ENCODE peak calls at places on chromosomes 4 and X, in ten cellular contexts. U is DND-41, J is GM20000, F is cardiac fibroblast, I is endothelial cell, S is mammary epithelial cell, K is tibial nerve, P is foreskin fibroblast, A is A549, X is neural progenitor cell. Y is an unnamed sample.

GRCh38 chrX:56729152-56729557 is at the start of gene NBDY:
- DNase-seq in U (peak; percentile 63), J (peak; percentile 10), F (peak; percentile 50), I (peak; percentile 18), S (peak; percentile 60), K (no peak), P (peak; percentile 21), A (peak; percentile 26), X (peak; percentile 62), Y (peak; percentile 64)

GRCh38 chr4:10033191-10033881 is 12.0 kb upstream of the SLC2A9 start:
- DNase-seq in U (no peak), J (no peak), F (peak; percentile 66), I (peak; percentile 18), S (no peak), K (no peak), P (peak; percentile 47), A (no peak), X (no peak), Y (no peak)

GRCh38 chr4:151242305-151242704 is 34.7 kb upstream of the PRSS48 start:
- DNase-seq in U (no peak), J (no peak), F (no peak), I (no peak), S (no peak), K (no peak), P (no peak), A (no peak), X (no peak), Y (no peak)

GRCh38 chrX:1676866-1677265 is 62.0 kb downstream of the ASMT start:
- DNase-seq in U (no peak), J (no peak), F (no peak), I (no peak), S (no peak), K (no peak), P (no peak), A (no peak), X (no peak), Y (no peak)

GRCh38 chrX:10656214-10656613 is 35.8 kb upstream of the MID1 start:
- DNase-seq in U (no peak), J (no peak), F (no peak), I (no peak), S (no peak), K (no peak), P (no peak), A (no peak), X (no peak), Y (no peak)

GRCh38 chrX:108312938-108313337 is 125.3 kb downstream of the COL4A6 start:
- DNase-seq in U (no peak), J (no peak), F (peak; percentile 54), I (no peak), S (peak; percentile 83), K (no peak), P (peak; percentile 64), A (peak; percentile 20), X (peak; percentile 29), Y (no peak)

GRCh38 chrX:9535101-9535500 is 70.2 kb downstream of the TBL1X start:
- DNase-seq in U (peak; percentile 9), J (no peak), F (no peak), I (no peak), S (no peak), K (no peak), P (no peak), A (no peak), X (no peak), Y (no peak)

GRCh38 chrX:106903856-106904528 is 851 bp upstream of the RIPPLY1 start:
- DNase-seq in U (no peak), J (no peak), F (no peak), I (no peak), S (no peak), K (no peak), P (no peak), A (no peak), X (no peak), Y (no peak)

GRCh38 chr4:160826339-160826679 is 1337.5 kb downstream of the FSTL5 start:
- DNase-seq in U (no peak), J (no peak), F (no peak), I (no peak), S (no peak), K (no peak), P (no peak), A (no peak), X (no peak), Y (no peak)

GRCh38 chr4:110515676-110516075 is 39.7 kb downstream of the ENPEP start:
- DNase-seq in U (peak; percentile 58), J (no peak), F (no peak), I (no peak), S (peak; percentile 42), K (no peak), P (no peak), A (no peak), X (no peak), Y (no peak)

GRCh38 chr4:155371432-155372043 is 5.2 kb downstream of the MAP9 start:
- DNase-seq in U (no peak), J (no peak), F (peak; percentile 58), I (no peak), S (peak; percentile 5), K (no peak), P (no peak), A (no peak), X (peak; percentile 35), Y (no peak)

GRCh38 chrX:39654183-39654925 is 443.4 kb downstream of the BCOR start:
- DNase-seq in U (no peak), J (no peak), F (no peak), I (no peak), S (no peak), K (no peak), P (no peak), A (no peak), X (peak; percentile 66), Y (no peak)

GRCh38 chr4:72375050-72375736 is 193.8 kb downstream of the ADAMTS3 start:
- DNase-seq in U (no peak), J (no peak), F (peak; percentile 46), I (no peak), S (peak; percentile 84), K (no peak), P (no peak), A (no peak), X (no peak), Y (no peak)

GRCh38 chr4:165199722-165200121 is 7.6 kb upstream of the KLHL2 start:
- DNase-seq in U (no peak), J (no peak), F (no peak), I (no peak), S (peak; percentile 88), K (no peak), P (no peak), A (no peak), X (no peak), Y (no peak)

GRCh38 chr4:40173470-40173875 is 23.4 kb upstream of the RHOH start:
- DNase-seq in U (no peak), J (peak; percentile 42), F (no peak), I (no peak), S (no peak), K (no peak), P (no peak), A (no peak), X (no peak), Y (no peak)

GRCh38 chrX:153651540-153652079 is 4.6 kb downstream of the DUSP9 start:
- DNase-seq in U (no peak), J (peak; percentile 44), F (no peak), I (no peak), S (no peak), K (no peak), P (no peak), A (peak; percentile 44), X (no peak), Y (no peak)

GRCh38 chr4:7462509-7462971 is 27.8 kb upstream of the PSAPL1 start:
- DNase-seq in U (no peak), J (no peak), F (peak; percentile 10), I (no peak), S (peak; percentile 38), K (no peak), P (peak; percentile 14), A (peak; percentile 17), X (peak; percentile 78), Y (no peak)
- TF ChIP-seq CTCF in U (no peak), J (no peak), F (no peak), I (no peak), S (peak; percentile 42), K (no peak), P (peak; percentile 29), A (peak; percentile 20), X (peak; percentile 43), Y (no peak)

GRCh38 chr4:117968606-117969005 is 65.7 kb upstream of the NDST3 start:
- DNase-seq in U (no peak), J (no peak), F (no peak), I (no peak), S (no peak), K (no peak), P (no peak), A (no peak), X (no peak), Y (no peak)
- TF ChIP-seq CTCF in U (peak; percentile 31), J (no peak), F (no peak), I (no peak), S (no peak), K (no peak), P (no peak), A (no peak), X (no peak), Y (no peak)

GRCh38 chrX:135437867-135438733 is 16.4 kb downstream of the SMIM10L2A start:
- DNase-seq in U (no peak), J (no peak), F (no peak), I (peak; percentile 43), S (no peak), K (no peak), P (no peak), A (no peak), X (no peak), Y (no peak)
- TF ChIP-seq CTCF in U (no peak), J (no peak), F (no peak), I (no peak), S (no peak), K (no peak), P (no peak), A (peak; percentile 14), X (no peak), Y (peak; percentile 39)

GRCh38 chr4:183738961-183739360 is 79.9 kb downstream of the TRAPPC11 start:
- DNase-seq in U (no peak), J (no peak), F (no peak), I (no peak), S (no peak), K (no peak), P (no peak), A (no peak), X (no peak), Y (no peak)

GRCh38 chr4:183733181-183733580 is 74.1 kb downstream of the TRAPPC11 start:
- DNase-seq in U (no peak), J (no peak), F (no peak), I (no peak), S (no peak), K (no peak), P (no peak), A (no peak), X (no peak), Y (no peak)

GRCh38 chr4:183738081-183738673 is 79.1 kb downstream of the TRAPPC11 start:
- DNase-seq in U (no peak), J (peak; percentile 35), F (no peak), I (no peak), S (peak; percentile 92), K (no peak), P (no peak), A (no peak), X (no peak), Y (peak; percentile 22)
- TF ChIP-seq CTCF in U (no peak), J (no peak), F (no peak), I (no peak), S (no peak), K (no peak), P (no peak), A (no peak), X (no peak), Y (no peak)

Y was measured in GM06990.